ENCODE peak calls at places on chromosomes 3 and 15, in nine cellular contexts. One of them, this sample, is unnamed.

GRCh38 chr3:194003128-194004057 is 132.6 kb upstream of the HES1 start:
- DNase-seq in EH: peak
- DNase-seq in activated CD8-positive, alpha-beta T cell treated with anti-CD3 and anti-CD28 coated beads for 36 hours: peak
- DNase-seq in lower lobe of right lung: peak
- DNase-seq in HEK293T: peak
- DNase-seq in activated T-helper 9 cell treated with anti-CD3 and anti-CD28 coated beads, Interleukin-2, amount 50 U/mL, for 16 hours: no peak
- DNase-seq in H4: peak
- DNase-seq in C1 segment of cervical spinal cord: no peak
- DNase-seq in epithelial cell of proximal tubule: peak
- DNase-seq in this sample: peak

GRCh38 chr3:57036952-57037351 is 23.5 kb upstream of the SPATA12 start:
- DNase-seq in EH: no peak
- DNase-seq in activated CD8-positive, alpha-beta T cell treated with anti-CD3 and anti-CD28 coated beads for 36 hours: no peak
- DNase-seq in lower lobe of right lung: no peak
- DNase-seq in HEK293T: no peak
- DNase-seq in activated T-helper 9 cell treated with anti-CD3 and anti-CD28 coated beads, Interleukin-2, amount 50 U/mL, for 16 hours: no peak
- DNase-seq in H4: no peak
- DNase-seq in C1 segment of cervical spinal cord: no peak
- DNase-seq in epithelial cell of proximal tubule: no peak
- DNase-seq in this sample: no peak

GRCh38 chr15:90174140-90174891 is 26.8 kb upstream of the SEMA4B start:
- DNase-seq in EH: peak
- DNase-seq in activated CD8-positive, alpha-beta T cell treated with anti-CD3 and anti-CD28 coated beads for 36 hours: no peak
- DNase-seq in lower lobe of right lung: peak
- DNase-seq in HEK293T: no peak
- DNase-seq in activated T-helper 9 cell treated with anti-CD3 and anti-CD28 coated beads, Interleukin-2, amount 50 U/mL, for 16 hours: no peak
- DNase-seq in H4: no peak
- DNase-seq in C1 segment of cervical spinal cord: peak
- DNase-seq in epithelial cell of proximal tubule: no peak
- DNase-seq in this sample: peak

GRCh38 chr3:45002680-45003079 is 23.4 kb upstream of the CLEC3B start:
- DNase-seq in EH: no peak
- DNase-seq in activated CD8-positive, alpha-beta T cell treated with anti-CD3 and anti-CD28 coated beads for 36 hours: no peak
- DNase-seq in lower lobe of right lung: no peak
- DNase-seq in HEK293T: no peak
- DNase-seq in activated T-helper 9 cell treated with anti-CD3 and anti-CD28 coated beads, Interleukin-2, amount 50 U/mL, for 16 hours: no peak
- DNase-seq in H4: no peak
- DNase-seq in C1 segment of cervical spinal cord: no peak
- DNase-seq in epithelial cell of proximal tubule: no peak
- DNase-seq in this sample: no peak

GRCh38 chr3:189053327-189053726 is 118.4 kb upstream of the TPRG1 start:
- DNase-seq in EH: no peak
- DNase-seq in activated CD8-positive, alpha-beta T cell treated with anti-CD3 and anti-CD28 coated beads for 36 hours: no peak
- DNase-seq in lower lobe of right lung: peak
- DNase-seq in HEK293T: no peak
- DNase-seq in activated T-helper 9 cell treated with anti-CD3 and anti-CD28 coated beads, Interleukin-2, amount 50 U/mL, for 16 hours: no peak
- DNase-seq in H4: no peak
- DNase-seq in C1 segment of cervical spinal cord: no peak
- DNase-seq in epithelial cell of proximal tubule: no peak
- DNase-seq in this sample: no peak

GRCh38 chr15:25136119-25136518 is 181.3 kb downstream of the SNRPN start:
- DNase-seq in EH: peak
- DNase-seq in activated CD8-positive, alpha-beta T cell treated with anti-CD3 and anti-CD28 coated beads for 36 hours: peak
- DNase-seq in lower lobe of right lung: no peak
- DNase-seq in HEK293T: no peak
- DNase-seq in activated T-helper 9 cell treated with anti-CD3 and anti-CD28 coated beads, Interleukin-2, amount 50 U/mL, for 16 hours: no peak
- DNase-seq in H4: no peak
- DNase-seq in C1 segment of cervical spinal cord: no peak
- DNase-seq in epithelial cell of proximal tubule: no peak
- DNase-seq in this sample: no peak

GRCh38 chr3:107796786-107797185 is 274.0 kb downstream of the BBX start:
- DNase-seq in EH: peak
- DNase-seq in activated CD8-positive, alpha-beta T cell treated with anti-CD3 and anti-CD28 coated beads for 36 hours: no peak
- DNase-seq in lower lobe of right lung: no peak
- DNase-seq in HEK293T: no peak
- DNase-seq in activated T-helper 9 cell treated with anti-CD3 and anti-CD28 coated beads, Interleukin-2, amount 50 U/mL, for 16 hours: no peak
- DNase-seq in H4: peak
- DNase-seq in C1 segment of cervical spinal cord: no peak
- DNase-seq in epithelial cell of proximal tubule: peak
- DNase-seq in this sample: no peak

GRCh38 chr3:16132926-16133325 is 41.6 kb upstream of the GALNT15 start:
- DNase-seq in EH: peak
- DNase-seq in activated CD8-positive, alpha-beta T cell treated with anti-CD3 and anti-CD28 coated beads for 36 hours: no peak
- DNase-seq in lower lobe of right lung: no peak
- DNase-seq in HEK293T: no peak
- DNase-seq in activated T-helper 9 cell treated with anti-CD3 and anti-CD28 coated beads, Interleukin-2, amount 50 U/mL, for 16 hours: no peak
- DNase-seq in H4: no peak
- DNase-seq in C1 segment of cervical spinal cord: no peak
- DNase-seq in epithelial cell of proximal tubule: no peak
- DNase-seq in this sample: no peak

GRCh38 chr15:73873889-73874511 is 636 bp downstream of the TBC1D21 start:
- DNase-seq in EH: peak
- DNase-seq in activated CD8-positive, alpha-beta T cell treated with anti-CD3 and anti-CD28 coated beads for 36 hours: peak
- DNase-seq in lower lobe of right lung: no peak
- DNase-seq in HEK293T: peak
- DNase-seq in activated T-helper 9 cell treated with anti-CD3 and anti-CD28 coated beads, Interleukin-2, amount 50 U/mL, for 16 hours: no peak
- DNase-seq in H4: peak
- DNase-seq in C1 segment of cervical spinal cord: no peak
- DNase-seq in epithelial cell of proximal tubule: peak
- DNase-seq in this sample: no peak

GRCh38 chr3:193764959-193765358 is 172.0 kb downstream of the OPA1 start:
- DNase-seq in EH: no peak
- DNase-seq in activated CD8-positive, alpha-beta T cell treated with anti-CD3 and anti-CD28 coated beads for 36 hours: no peak
- DNase-seq in lower lobe of right lung: no peak
- DNase-seq in HEK293T: no peak
- DNase-seq in activated T-helper 9 cell treated with anti-CD3 and anti-CD28 coated beads, Interleukin-2, amount 50 U/mL, for 16 hours: no peak
- DNase-seq in H4: no peak
- DNase-seq in C1 segment of cervical spinal cord: no peak
- DNase-seq in epithelial cell of proximal tubule: no peak
- DNase-seq in this sample: no peak

GRCh38 chr3:197420115-197420514 is 121.7 kb upstream of the DLG1 start:
- DNase-seq in EH: peak
- DNase-seq in activated CD8-positive, alpha-beta T cell treated with anti-CD3 and anti-CD28 coated beads for 36 hours: no peak
- DNase-seq in lower lobe of right lung: no peak
- DNase-seq in HEK293T: no peak
- DNase-seq in activated T-helper 9 cell treated with anti-CD3 and anti-CD28 coated beads, Interleukin-2, amount 50 U/mL, for 16 hours: no peak
- DNase-seq in H4: no peak
- DNase-seq in C1 segment of cervical spinal cord: no peak
- DNase-seq in epithelial cell of proximal tubule: no peak
- DNase-seq in this sample: no peak

GRCh38 chr3:149480326-149481017 is 6.0 kb downstream of the TM4SF4 start:
- DNase-seq in EH: peak
- DNase-seq in activated CD8-positive, alpha-beta T cell treated with anti-CD3 and anti-CD28 coated beads for 36 hours: peak
- DNase-seq in lower lobe of right lung: peak
- DNase-seq in HEK293T: peak
- DNase-seq in activated T-helper 9 cell treated with anti-CD3 and anti-CD28 coated beads, Interleukin-2, amount 50 U/mL, for 16 hours: no peak
- DNase-seq in H4: peak
- DNase-seq in C1 segment of cervical spinal cord: peak
- DNase-seq in epithelial cell of proximal tubule: no peak
- DNase-seq in this sample: peak

GRCh38 chr15:30921781-30922371 is 18.2 kb downstream of the FAN1 start:
- DNase-seq in EH: peak
- DNase-seq in activated CD8-positive, alpha-beta T cell treated with anti-CD3 and anti-CD28 coated beads for 36 hours: no peak
- DNase-seq in lower lobe of right lung: no peak
- DNase-seq in HEK293T: no peak
- DNase-seq in activated T-helper 9 cell treated with anti-CD3 and anti-CD28 coated beads, Interleukin-2, amount 50 U/mL, for 16 hours: no peak
- DNase-seq in H4: no peak
- DNase-seq in C1 segment of cervical spinal cord: peak
- DNase-seq in epithelial cell of proximal tubule: no peak
- DNase-seq in this sample: no peak

GRCh38 chr3:109806929-109807328 is 469.6 kb upstream of the DPPA4 start:
- DNase-seq in EH: peak
- DNase-seq in activated CD8-positive, alpha-beta T cell treated with anti-CD3 and anti-CD28 coated beads for 36 hours: peak
- DNase-seq in lower lobe of right lung: no peak
- DNase-seq in HEK293T: no peak
- DNase-seq in activated T-helper 9 cell treated with anti-CD3 and anti-CD28 coated beads, Interleukin-2, amount 50 U/mL, for 16 hours: peak
- DNase-seq in H4: peak
- DNase-seq in C1 segment of cervical spinal cord: no peak
- DNase-seq in epithelial cell of proximal tubule: peak
- DNase-seq in this sample: no peak

GRCh38 chr3:78633626-78634025 is 1134.2 kb downstream of the ROBO1 start:
- DNase-seq in EH: peak
- DNase-seq in activated CD8-positive, alpha-beta T cell treated with anti-CD3 and anti-CD28 coated beads for 36 hours: no peak
- DNase-seq in lower lobe of right lung: no peak
- DNase-seq in HEK293T: no peak
- DNase-seq in activated T-helper 9 cell treated with anti-CD3 and anti-CD28 coated beads, Interleukin-2, amount 50 U/mL, for 16 hours: no peak
- DNase-seq in H4: no peak
- DNase-seq in C1 segment of cervical spinal cord: no peak
- DNase-seq in epithelial cell of proximal tubule: peak
- DNase-seq in this sample: no peak

GRCh38 chr15:72338617-72339321 is 18.8 kb upstream of the CELF6 start:
- DNase-seq in EH: peak
- DNase-seq in activated CD8-positive, alpha-beta T cell treated with anti-CD3 and anti-CD28 coated beads for 36 hours: no peak
- DNase-seq in lower lobe of right lung: no peak
- DNase-seq in HEK293T: no peak
- DNase-seq in activated T-helper 9 cell treated with anti-CD3 and anti-CD28 coated beads, Interleukin-2, amount 50 U/mL, for 16 hours: no peak
- DNase-seq in H4: no peak
- DNase-seq in C1 segment of cervical spinal cord: no peak
- DNase-seq in epithelial cell of proximal tubule: no peak
- DNase-seq in this sample: no peak

GRCh38 chr15:90090226-90090848 is 11.9 kb downstream of the IDH2 start:
- DNase-seq in EH: no peak
- DNase-seq in activated CD8-positive, alpha-beta T cell treated with anti-CD3 and anti-CD28 coated beads for 36 hours: no peak
- DNase-seq in lower lobe of right lung: no peak
- DNase-seq in HEK293T: no peak
- DNase-seq in activated T-helper 9 cell treated with anti-CD3 and anti-CD28 coated beads, Interleukin-2, amount 50 U/mL, for 16 hours: no peak
- DNase-seq in H4: no peak
- DNase-seq in C1 segment of cervical spinal cord: no peak
- DNase-seq in epithelial cell of proximal tubule: no peak
- DNase-seq in this sample: no peak

GRCh38 chr3:69013256-69014021 is at the start of gene EOGT:
- DNase-seq in EH: peak
- DNase-seq in activated CD8-positive, alpha-beta T cell treated with anti-CD3 and anti-CD28 coated beads for 36 hours: peak
- DNase-seq in lower lobe of right lung: peak
- DNase-seq in HEK293T: peak
- DNase-seq in activated T-helper 9 cell treated with anti-CD3 and anti-CD28 coated beads, Interleukin-2, amount 50 U/mL, for 16 hours: peak
- DNase-seq in H4: peak
- DNase-seq in C1 segment of cervical spinal cord: peak
- DNase-seq in epithelial cell of proximal tubule: no peak
- DNase-seq in this sample: peak

GRCh38 chr15:90062023-90062728 is 40.1 kb downstream of the IDH2 start:
- DNase-seq in EH: peak
- DNase-seq in activated CD8-positive, alpha-beta T cell treated with anti-CD3 and anti-CD28 coated beads for 36 hours: peak
- DNase-seq in lower lobe of right lung: peak
- DNase-seq in HEK293T: no peak
- DNase-seq in activated T-helper 9 cell treated with anti-CD3 and anti-CD28 coated beads, Interleukin-2, amount 50 U/mL, for 16 hours: peak
- DNase-seq in H4: no peak
- DNase-seq in C1 segment of cervical spinal cord: no peak
- DNase-seq in epithelial cell of proximal tubule: no peak
- DNase-seq in this sample: peak

GRCh38 chr3:10983219-10983916 is 9.2 kb upstream of the SLC6A1 start:
- DNase-seq in EH: peak
- DNase-seq in activated CD8-positive, alpha-beta T cell treated with anti-CD3 and anti-CD28 coated beads for 36 hours: peak
- DNase-seq in lower lobe of right lung: no peak
- DNase-seq in HEK293T: peak
- DNase-seq in activated T-helper 9 cell treated with anti-CD3 and anti-CD28 coated beads, Interleukin-2, amount 50 U/mL, for 16 hours: no peak
- DNase-seq in H4: peak
- DNase-seq in C1 segment of cervical spinal cord: no peak
- DNase-seq in epithelial cell of proximal tubule: no peak
- DNase-seq in this sample: peak

GRCh38 chr3:123385072-123385471 is 63.8 kb downstream of the ADCY5 start:
- DNase-seq in EH: peak
- DNase-seq in activated CD8-positive, alpha-beta T cell treated with anti-CD3 and anti-CD28 coated beads for 36 hours: no peak
- DNase-seq in lower lobe of right lung: no peak
- DNase-seq in HEK293T: no peak
- DNase-seq in activated T-helper 9 cell treated with anti-CD3 and anti-CD28 coated beads, Interleukin-2, amount 50 U/mL, for 16 hours: no peak
- DNase-seq in H4: peak
- DNase-seq in C1 segment of cervical spinal cord: no peak
- DNase-seq in epithelial cell of proximal tubule: no peak
- DNase-seq in this sample: peak

GRCh38 chr15:98609144-98609852 is 39.0 kb upstream of the IGF1R start:
- DNase-seq in EH: peak
- DNase-seq in activated CD8-positive, alpha-beta T cell treated with anti-CD3 and anti-CD28 coated beads for 36 hours: no peak
- DNase-seq in lower lobe of right lung: no peak
- DNase-seq in HEK293T: no peak
- DNase-seq in activated T-helper 9 cell treated with anti-CD3 and anti-CD28 coated beads, Interleukin-2, amount 50 U/mL, for 16 hours: no peak
- DNase-seq in H4: peak
- DNase-seq in C1 segment of cervical spinal cord: no peak
- DNase-seq in epithelial cell of proximal tubule: no peak
- DNase-seq in this sample: no peak

GRCh38 chr3:66396888-66397287 is 103.9 kb downstream of the LRIG1 start:
- DNase-seq in EH: no peak
- DNase-seq in activated CD8-positive, alpha-beta T cell treated with anti-CD3 and anti-CD28 coated beads for 36 hours: no peak
- DNase-seq in lower lobe of right lung: no peak
- DNase-seq in HEK293T: no peak
- DNase-seq in activated T-helper 9 cell treated with anti-CD3 and anti-CD28 coated beads, Interleukin-2, amount 50 U/mL, for 16 hours: no peak
- DNase-seq in H4: no peak
- DNase-seq in C1 segment of cervical spinal cord: no peak
- DNase-seq in epithelial cell of proximal tubule: no peak
- DNase-seq in this sample: no peak

GRCh38 chr3:13125092-13126015 is 52.1 kb upstream of the IQSEC1 start:
- DNase-seq in EH: no peak
- DNase-seq in activated CD8-positive, alpha-beta T cell treated with anti-CD3 and anti-CD28 coated beads for 36 hours: no peak
- DNase-seq in lower lobe of right lung: peak
- DNase-seq in HEK293T: no peak
- DNase-seq in activated T-helper 9 cell treated with anti-CD3 and anti-CD28 coated beads, Interleukin-2, amount 50 U/mL, for 16 hours: no peak
- DNase-seq in H4: no peak
- DNase-seq in C1 segment of cervical spinal cord: no peak
- DNase-seq in epithelial cell of proximal tubule: no peak
- DNase-seq in this sample: no peak

GRCh38 chr3:72288955-72289707 is 504.2 kb upstream of the PROK2 start:
- DNase-seq in EH: peak
- DNase-seq in activated CD8-positive, alpha-beta T cell treated with anti-CD3 and anti-CD28 coated beads for 36 hours: peak
- DNase-seq in lower lobe of right lung: peak
- DNase-seq in HEK293T: no peak
- DNase-seq in activated T-helper 9 cell treated with anti-CD3 and anti-CD28 coated beads, Interleukin-2, amount 50 U/mL, for 16 hours: no peak
- DNase-seq in H4: peak
- DNase-seq in C1 segment of cervical spinal cord: peak
- DNase-seq in epithelial cell of proximal tubule: no peak
- DNase-seq in this sample: no peak

GRCh38 chr3:50503947-50504346 is 513 bp upstream of the CACNA2D2 start:
- DNase-seq in EH: no peak
- DNase-seq in activated CD8-positive, alpha-beta T cell treated with anti-CD3 and anti-CD28 coated beads for 36 hours: no peak
- DNase-seq in lower lobe of right lung: no peak
- DNase-seq in HEK293T: no peak
- DNase-seq in activated T-helper 9 cell treated with anti-CD3 and anti-CD28 coated beads, Interleukin-2, amount 50 U/mL, for 16 hours: no peak
- DNase-seq in H4: no peak
- DNase-seq in C1 segment of cervical spinal cord: no peak
- DNase-seq in epithelial cell of proximal tubule: no peak
- DNase-seq in this sample: no peak

GRCh38 chr3:30614373-30614772 is 8.0 kb downstream of the TGFBR2 start:
- DNase-seq in EH: no peak
- DNase-seq in activated CD8-positive, alpha-beta T cell treated with anti-CD3 and anti-CD28 coated beads for 36 hours: no peak
- DNase-seq in lower lobe of right lung: no peak
- DNase-seq in HEK293T: no peak
- DNase-seq in activated T-helper 9 cell treated with anti-CD3 and anti-CD28 coated beads, Interleukin-2, amount 50 U/mL, for 16 hours: no peak
- DNase-seq in H4: no peak
- DNase-seq in C1 segment of cervical spinal cord: no peak
- DNase-seq in epithelial cell of proximal tubule: no peak
- DNase-seq in this sample: no peak

GRCh38 chr3:112813723-112814171 is 32.9 kb downstream of the CD200R1L start:
- DNase-seq in EH: peak
- DNase-seq in activated CD8-positive, alpha-beta T cell treated with anti-CD3 and anti-CD28 coated beads for 36 hours: no peak
- DNase-seq in lower lobe of right lung: peak
- DNase-seq in HEK293T: no peak
- DNase-seq in activated T-helper 9 cell treated with anti-CD3 and anti-CD28 coated beads, Interleukin-2, amount 50 U/mL, for 16 hours: no peak
- DNase-seq in H4: no peak
- DNase-seq in C1 segment of cervical spinal cord: no peak
- DNase-seq in epithelial cell of proximal tubule: no peak
- DNase-seq in this sample: no peak

GRCh38 chr3:42661593-42662022 is 8.1 kb downstream of the ZBTB47 start:
- DNase-seq in EH: no peak
- DNase-seq in activated CD8-positive, alpha-beta T cell treated with anti-CD3 and anti-CD28 coated beads for 36 hours: no peak
- DNase-seq in lower lobe of right lung: no peak
- DNase-seq in HEK293T: no peak
- DNase-seq in activated T-helper 9 cell treated with anti-CD3 and anti-CD28 coated beads, Interleukin-2, amount 50 U/mL, for 16 hours: no peak
- DNase-seq in H4: no peak
- DNase-seq in C1 segment of cervical spinal cord: no peak
- DNase-seq in epithelial cell of proximal tubule: no peak
- DNase-seq in this sample: no peak

GRCh38 chr15:43318990-43319771 is 11.2 kb downstream of the LCMT2 start:
- DNase-seq in EH: no peak
- DNase-seq in activated CD8-positive, alpha-beta T cell treated with anti-CD3 and anti-CD28 coated beads for 36 hours: no peak
- DNase-seq in lower lobe of right lung: no peak
- DNase-seq in HEK293T: no peak
- DNase-seq in activated T-helper 9 cell treated with anti-CD3 and anti-CD28 coated beads, Interleukin-2, amount 50 U/mL, for 16 hours: no peak
- DNase-seq in H4: no peak
- DNase-seq in C1 segment of cervical spinal cord: no peak
- DNase-seq in epithelial cell of proximal tubule: no peak
- DNase-seq in this sample: no peak

GRCh38 chr15:72155021-72155621 is 36.9 kb downstream of the SENP8 start:
- DNase-seq in EH: peak
- DNase-seq in activated CD8-positive, alpha-beta T cell treated with anti-CD3 and anti-CD28 coated beads for 36 hours: no peak
- DNase-seq in lower lobe of right lung: peak
- DNase-seq in HEK293T: no peak
- DNase-seq in activated T-helper 9 cell treated with anti-CD3 and anti-CD28 coated beads, Interleukin-2, amount 50 U/mL, for 16 hours: no peak
- DNase-seq in H4: peak
- DNase-seq in C1 segment of cervical spinal cord: peak
- DNase-seq in epithelial cell of proximal tubule: peak
- DNase-seq in this sample: peak